ENCODE peak calls at places on chromosomes 13 and 19, in four cellular contexts. E is AG04450, G is type B pancreatic cell, Q is small intestine. I is an unnamed sample.

GRCh38 chr13:56893843-56894242 is 246.9 kb upstream of the PRR20A start:
- DNase-seq in E (no peak), G (no peak), Q (no peak), I (no peak)

GRCh38 chr13:76939215-76939614 is 9.1 kb upstream of the ACOD1 start:
- DNase-seq in E (no peak), G (no peak), Q (no peak), I (no peak)

GRCh38 chr13:114166381-114167131 is 12.5 kb upstream of the CFAP97D2 start:
- DNase-seq in E (no peak), G (no peak), Q (no peak), I (no peak)

GRCh38 chr19:53981408-53981998 is 9.9 kb upstream of the CACNG6 start:
- DNase-seq in E (no peak), G (no peak), Q (no peak), I (no peak)

GRCh38 chr13:95643814-95644598 is 500 bp downstream of the DZIP1 start:
- DNase-seq in E (no peak), G (peak), Q (no peak), I (peak)

GRCh38 chr19:35710784-35711723 is 6.7 kb downstream of the ZBTB32 start:
- DNase-seq in E (no peak), G (no peak), Q (no peak), I (no peak)

GRCh38 chr13:43058318-43058674 is 34.9 kb downstream of the DNAJC15 start:
- DNase-seq in E (no peak), G (no peak), Q (peak), I (peak)

GRCh38 chr13:107806726-107807125 is 408.6 kb downstream of the LIG4 start:
- DNase-seq in E (no peak), G (no peak), Q (no peak), I (no peak)

GRCh38 chr19:31164666-31165265 is 184.5 kb downstream of the TSHZ3 start:
- DNase-seq in E (no peak), G (peak), Q (no peak), I (no peak)

GRCh38 chr19:34176581-34176980 is 4.3 kb downstream of the LSM14A start:
- DNase-seq in E (no peak), G (no peak), Q (no peak), I (no peak)

GRCh38 chr19:14450168-14450874 is 17.2 kb downstream of the PKN1 start:
- DNase-seq in E (no peak), G (no peak), Q (peak), I (peak)

GRCh38 chr19:19858751-19859150 is 6.9 kb upstream of the ZNF253 start:
- DNase-seq in E (no peak), G (no peak), Q (no peak), I (no peak)

GRCh38 chr13:41587490-41587889 is 130.1 kb downstream of the RGCC start:
- DNase-seq in E (no peak), G (no peak), Q (no peak), I (no peak)

GRCh38 chr13:98543380-98544104 is 33.4 kb downstream of the STK24 start:
- DNase-seq in E (no peak), G (no peak), Q (no peak), I (no peak)